ENCODE peak calls at places on chromosomes 7 and 10, in four cellular contexts. One of them, this sample, is unnamed. For H3K4me1, the result is how much of the 10 kb centered on the place peaks cover.

GRCh38 chr10:128130051-128130450 is 3.8 kb upstream of the MKI67 start:
- DNase-seq in body of pancreas: no peak
- DNase-seq in IMR-90: peak
- DNase-seq in stomach: no peak
- DNase-seq in this sample: no peak

GRCh38 chr7:738241-738640 is 11.2 kb upstream of the PRKAR1B start:
- DNase-seq in body of pancreas: no peak
- DNase-seq in IMR-90: no peak
- DNase-seq in stomach: no peak
- DNase-seq in this sample: no peak

GRCh38 chr7:158818325-158819213 is 10.7 kb downstream of the ESYT2 start:
- DNase-seq in body of pancreas: peak
- DNase-seq in IMR-90: peak
- DNase-seq in stomach: peak
- DNase-seq in this sample: peak

GRCh38 chr7:115015619-115016018 is 93.7 kb downstream of the MDFIC start:
- DNase-seq in body of pancreas: no peak
- DNase-seq in IMR-90: peak
- DNase-seq in stomach: no peak
- DNase-seq in this sample: no peak

GRCh38 chr10:49177391-49178355 is 10.5 kb downstream of the TMEM273 start:
- DNase-seq in body of pancreas: peak
- DNase-seq in IMR-90: peak
- DNase-seq in stomach: no peak
- DNase-seq in this sample: no peak

GRCh38 chr10:6009159-6009558 is 31.8 kb upstream of the IL15RA start:
- DNase-seq in body of pancreas: no peak
- DNase-seq in IMR-90: peak
- DNase-seq in stomach: no peak
- DNase-seq in this sample: no peak

GRCh38 chr7:140031364-140031763 is 31.4 kb downstream of the PARP12 start:
- DNase-seq in body of pancreas: no peak
- DNase-seq in IMR-90: no peak
- DNase-seq in stomach: no peak
- DNase-seq in this sample: no peak

GRCh38 chr7:84678841-84679240 is 484.3 kb upstream of the SEMA3A start:
- DNase-seq in body of pancreas: no peak
- DNase-seq in IMR-90: no peak
- DNase-seq in stomach: no peak
- DNase-seq in this sample: no peak

GRCh38 chr10:78774614-78774998 is 294.2 kb upstream of the ZMIZ1 start:
- DNase-seq in body of pancreas: peak
- DNase-seq in IMR-90: no peak
- DNase-seq in stomach: no peak
- DNase-seq in this sample: no peak

GRCh38 chr7:131489196-131489595 is 67.2 kb downstream of the PODXL start:
- DNase-seq in body of pancreas: no peak
- DNase-seq in IMR-90: no peak
- DNase-seq in stomach: no peak
- DNase-seq in this sample: no peak

GRCh38 chr10:3807928-3808496 is 23.0 kb upstream of the KLF6 start:
- DNase-seq in body of pancreas: no peak
- DNase-seq in IMR-90: no peak
- DNase-seq in stomach: no peak
- DNase-seq in this sample: no peak

GRCh38 chr7:105030447-105030846 is 16.4 kb downstream of the KMT2E start:
- DNase-seq in body of pancreas: no peak
- DNase-seq in IMR-90: no peak
- DNase-seq in stomach: no peak
- DNase-seq in this sample: no peak
- H3K4me1 ChIP-seq in body of pancreas: half or more
- H3K4me1 ChIP-seq in IMR-90: under half
- H3K4me1 ChIP-seq in stomach: half or more
- H3K4me1 ChIP-seq in this sample: under half

DNA sequence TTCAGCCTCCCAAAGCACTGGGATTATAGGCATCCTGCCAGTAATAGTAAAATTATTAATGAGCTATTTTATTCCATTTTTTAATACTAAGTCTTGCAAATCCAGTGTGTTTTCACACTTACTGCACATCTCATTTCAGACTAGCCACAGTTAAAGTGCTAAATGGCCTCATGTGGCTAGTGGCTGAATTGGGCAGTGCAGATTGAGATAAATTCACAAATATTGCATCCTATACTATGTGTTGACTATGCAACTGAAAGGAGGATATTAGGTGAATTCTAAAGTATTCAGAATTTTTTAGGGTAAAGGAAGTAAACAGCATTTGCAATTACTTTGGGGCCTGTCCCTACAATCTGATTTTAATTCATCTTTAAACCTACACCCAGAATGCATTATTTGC is 10.2 kb downstream of the APBB1IP start:
- DNase-seq in body of pancreas: no peak
- DNase-seq in IMR-90: no peak
- DNase-seq in stomach: no peak
- DNase-seq in this sample: no peak
- TF ChIP-seq CTCF in body of pancreas: no peak
- TF ChIP-seq CTCF in IMR-90: no peak
- TF ChIP-seq CTCF in stomach: no peak
- TF ChIP-seq CTCF in this sample: no peak

GRCh38 chr10:62454696-62455451 is 80.7 kb downstream of the ZNF365 start:
- DNase-seq in body of pancreas: peak
- DNase-seq in IMR-90: peak
- DNase-seq in stomach: no peak
- DNase-seq in this sample: no peak
- TF ChIP-seq POLR2A in body of pancreas: no peak
- TF ChIP-seq POLR2A in IMR-90: no peak
- TF ChIP-seq POLR2A in stomach: no peak
- TF ChIP-seq POLR2A in this sample: no peak

GRCh38 chr7:28813238-28813962 is 144.7 kb downstream of the TRIL start:
- DNase-seq in body of pancreas: no peak
- DNase-seq in IMR-90: no peak
- DNase-seq in stomach: no peak
- DNase-seq in this sample: no peak
- H3K4me1 ChIP-seq in body of pancreas: under half
- H3K4me1 ChIP-seq in IMR-90: under half
- H3K4me1 ChIP-seq in stomach: under half
- H3K4me1 ChIP-seq in this sample: under half

GRCh38 chr10:82245906-82246305 is 370.9 kb downstream of the NRG3 start:
- DNase-seq in body of pancreas: no peak
- DNase-seq in IMR-90: no peak
- DNase-seq in stomach: no peak
- DNase-seq in this sample: no peak
- TF ChIP-seq CTCF in body of pancreas: no peak
- TF ChIP-seq CTCF in IMR-90: no peak
- TF ChIP-seq CTCF in stomach: no peak
- TF ChIP-seq CTCF in this sample: no peak

GRCh38 chr10:69104994-69105790 is 17.3 kb downstream of the SRGN start:
- DNase-seq in body of pancreas: no peak
- DNase-seq in IMR-90: no peak
- DNase-seq in stomach: no peak
- DNase-seq in this sample: no peak
- TF ChIP-seq POLR2A in body of pancreas: no peak
- TF ChIP-seq POLR2A in IMR-90: no peak
- TF ChIP-seq POLR2A in stomach: no peak
- TF ChIP-seq POLR2A in this sample: no peak

GRCh38 chr7:76325811-76326210 is 23.3 kb downstream of the HSPB1 start:
- DNase-seq in body of pancreas: no peak
- DNase-seq in IMR-90: no peak
- DNase-seq in stomach: no peak
- DNase-seq in this sample: no peak
- H3K4me1 ChIP-seq in body of pancreas: under half
- H3K4me1 ChIP-seq in IMR-90: under half
- H3K4me1 ChIP-seq in stomach: under half
- H3K4me1 ChIP-seq in this sample: under half

GRCh38 chr10:63767512-63767911 is 246.3 kb downstream of the REEP3 start:
- DNase-seq in body of pancreas: no peak
- DNase-seq in IMR-90: peak
- DNase-seq in stomach: no peak
- DNase-seq in this sample: no peak
- TF ChIP-seq CTCF in body of pancreas: peak
- TF ChIP-seq CTCF in IMR-90: peak
- TF ChIP-seq CTCF in stomach: no peak
- TF ChIP-seq CTCF in this sample: peak

DNA sequence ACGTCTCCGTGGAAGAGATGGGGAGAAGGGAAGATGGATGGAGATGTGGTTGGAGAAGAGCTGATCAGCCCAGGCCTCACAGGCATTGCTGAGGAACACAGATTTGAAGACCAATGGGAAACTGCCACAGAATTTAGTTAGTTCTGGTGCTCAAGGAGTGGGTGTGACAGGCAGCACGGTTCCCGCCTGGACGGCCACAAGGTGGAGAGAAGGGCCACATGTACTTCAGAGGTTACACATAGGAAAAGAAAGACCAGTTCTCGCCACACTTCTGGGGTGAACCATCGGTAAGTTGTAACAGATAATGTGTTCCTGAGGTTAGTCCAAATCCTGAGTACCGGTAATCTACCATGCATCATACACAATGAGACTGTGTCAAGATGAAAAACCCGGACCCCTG is 29.5 kb upstream of the GJD4 start:
- DNase-seq in body of pancreas: no peak
- DNase-seq in IMR-90: no peak
- DNase-seq in stomach: no peak
- DNase-seq in this sample: no peak
- TF ChIP-seq POLR2A in body of pancreas: no peak
- TF ChIP-seq POLR2A in IMR-90: no peak
- TF ChIP-seq POLR2A in stomach: no peak
- TF ChIP-seq POLR2A in this sample: no peak

GRCh38 chr7:2823124-2823523 is 21.0 kb downstream of the GNA12 start:
- DNase-seq in body of pancreas: no peak
- DNase-seq in IMR-90: no peak
- DNase-seq in stomach: no peak
- DNase-seq in this sample: no peak
- H3K4me1 ChIP-seq in body of pancreas: under half
- H3K4me1 ChIP-seq in IMR-90: half or more
- H3K4me1 ChIP-seq in stomach: under half
- H3K4me1 ChIP-seq in this sample: under half

This sample was measured in esophagus squamous epithelium.